ENCODE peak calls at places on chromosomes 7 and 10, in eight cellular contexts. Y, A, P, F, G, X, B and W are unnamed samples.

GRCh38 chr10:49106451-49106850 is 8.9 kb downstream of the VSTM4 start:
- DNase-seq in X (no peak), G (no peak), A (peak), Y (no peak), B (no peak), P (peak), F (no peak), W (no peak)

GRCh38 chr7:45684910-45685618 is 110.9 kb downstream of the ADCY1 start:
- DNase-seq in P (no peak), B (no peak), A (no peak), G (no peak), X (no peak), F (no peak), Y (no peak), W (no peak)

GRCh38 chr7:42233939-42234338 is 3.1 kb downstream of the GLI3 start:
- DNase-seq in B (peak), F (no peak), A (peak), P (peak), G (peak), X (peak), Y (no peak), W (peak)

GRCh38 chr7:82704121-82704520 is 260.5 kb upstream of the CACNA2D1 start:
- DNase-seq in F (no peak), G (no peak), B (no peak), P (no peak), X (no peak), Y (peak), A (no peak), W (no peak)

GRCh38 chr7:130127404-130128395 is 57.4 kb downstream of the KLHDC10 start:
- DNase-seq in Y (no peak), G (no peak), F (no peak), X (peak), A (peak), P (no peak), B (no peak), W (peak)

GRCh38 chr10:81248846-81249245 is 626.1 kb upstream of the NRG3 start:
- DNase-seq in B (no peak), P (no peak), A (no peak), G (no peak), X (no peak), Y (no peak), F (no peak), W (no peak)

GRCh38 chr10:31906039-31906438 is 22.6 kb downstream of the ARHGAP12 start:
- DNase-seq in A (no peak), Y (no peak), F (no peak), G (no peak), X (peak), P (peak), B (no peak), W (no peak)

GRCh38 chr10:101272229-101272868 is 43.1 kb upstream of the LBX1 start:
- DNase-seq in X (peak), F (no peak), P (peak), B (peak), Y (peak), G (peak), A (peak), W (peak)

GRCh38 chr10:122265896-122266295 is 5.2 kb upstream of the BTBD16 start:
- DNase-seq in P (no peak), Y (no peak), B (no peak), G (no peak), X (no peak), F (no peak), A (no peak), W (no peak)

GRCh38 chr10:69004821-69005220 is 16.2 kb downstream of the KIFBP start:
- DNase-seq in A (peak), X (peak), P (peak), G (peak), F (no peak), B (no peak), Y (peak), W (peak)

GRCh38 chr10:60654813-60655464 is 123.3 kb upstream of the CDK1 start:
- DNase-seq in X (peak), A (peak), Y (no peak), P (peak), F (peak), G (no peak), B (peak), W (peak)

GRCh38 chr7:131600578-131600977 is 44.1 kb upstream of the PODXL start:
- DNase-seq in A (peak), Y (no peak), X (peak), G (peak), B (no peak), F (no peak), P (peak), W (peak)

GRCh38 chr10:86162696-86163400 is 203.7 kb downstream of the GRID1 start:
- DNase-seq in A (no peak), P (no peak), X (no peak), B (no peak), Y (no peak), G (no peak), F (no peak), W (no peak)

GRCh38 chr7:146731185-146731584 is 614.6 kb downstream of the CNTNAP2 start:
- DNase-seq in B (no peak), A (no peak), P (no peak), F (no peak), G (no peak), X (no peak), Y (no peak), W (no peak)

GRCh38 chr7:1597791-1598190 is 28.0 kb upstream of the PSMG3 start:
- DNase-seq in G (no peak), F (no peak), B (no peak), A (no peak), P (no peak), Y (peak), X (no peak), W (no peak)

GRCh38 chr10:33703897-33704825 is 369.7 kb upstream of the NRP1 start:
- DNase-seq in P (peak), F (no peak), B (peak), A (peak), Y (no peak), G (peak), X (peak), W (peak)

GRCh38 chr7:15822123-15822495 is 135.6 kb upstream of the MEOX2 start:
- DNase-seq in G (no peak), X (no peak), B (no peak), P (no peak), A (no peak), Y (no peak), F (no peak), W (no peak)

GRCh38 chr10:76029782-76030181 is 598.4 kb downstream of the LRMDA start:
- DNase-seq in Y (no peak), A (no peak), G (no peak), P (no peak), B (no peak), X (no peak), F (no peak), W (no peak)

GRCh38 chr7:106866298-106867281 is 1.5 kb downstream of the PIK3CG start:
- DNase-seq in P (no peak), Y (no peak), X (no peak), G (no peak), F (no peak), B (no peak), A (no peak), W (no peak)

GRCh38 chr7:3164363-3164762 is 120.7 kb upstream of the CARD11 start:
- DNase-seq in B (no peak), F (no peak), A (peak), Y (no peak), G (peak), P (no peak), X (no peak), W (peak)

GRCh38 chr7:55473935-55474334 is 98.4 kb downstream of the VOPP1 start:
- DNase-seq in F (no peak), G (no peak), X (no peak), P (no peak), B (no peak), Y (peak), A (no peak), W (no peak)

GRCh38 chr10:25455980-25456567 is 281.3 kb downstream of the GPR158 start:
- DNase-seq in X (no peak), F (no peak), A (no peak), G (no peak), Y (no peak), B (no peak), P (no peak), W (no peak)

GRCh38 chr10:22564060-22564459 is 150.3 kb downstream of the PIP4K2A start:
- DNase-seq in B (no peak), G (no peak), A (no peak), P (no peak), X (no peak), F (no peak), Y (no peak), W (no peak)

GRCh38 chr7:1902231-1902855 is 232.3 kb downstream of the ELFN1 start:
- DNase-seq in G (no peak), X (no peak), Y (no peak), F (no peak), B (no peak), P (no peak), A (no peak), W (no peak)

GRCh38 chr7:89316584-89316983 is 521.0 kb upstream of the TEX47 start:
- DNase-seq in Y (no peak), P (no peak), X (no peak), G (no peak), B (no peak), F (no peak), A (no peak), W (no peak)

GRCh38 chr7:18590744-18591340 is 95.3 kb downstream of the HDAC9 start:
- DNase-seq in G (peak), Y (peak), A (peak), X (peak), F (no peak), P (peak), B (peak), W (peak)

GRCh38 chr10:132893090-132893489 is 49.3 kb downstream of the CFAP46 start:
- DNase-seq in G (no peak), A (no peak), X (no peak), Y (no peak), F (no peak), P (no peak), B (no peak), W (no peak)

GRCh38 chr10:101291254-101292193 is 62.3 kb upstream of the LBX1 start:
- DNase-seq in Y (peak), F (no peak), A (no peak), X (peak), B (no peak), P (peak), G (peak), W (no peak)

GRCh38 chr10:116212756-116213155 is 60.2 kb downstream of the GFRA1 start:
- DNase-seq in P (no peak), G (no peak), A (no peak), Y (no peak), B (no peak), F (no peak), X (no peak), W (no peak)

GRCh38 chr7:127413962-127414361 is 21.5 kb upstream of the ZNF800 start:
- DNase-seq in X (no peak), F (no peak), G (no peak), A (no peak), Y (no peak), P (no peak), B (no peak), W (no peak)

GRCh38 chr7:103065666-103066065 is 8.9 kb downstream of the FBXL13 start:
- DNase-seq in P (peak), B (peak), X (peak), Y (peak), G (peak), A (peak), F (peak), W (no peak)

GRCh38 chr7:54565432-54565831 is 23.3 kb downstream of the VSTM2A start:
- DNase-seq in X (no peak), A (no peak), F (no peak), P (no peak), Y (no peak), B (no peak), G (no peak), W (no peak)

GRCh38 chr7:27091936-27092752 is 3.7 kb downstream of the HOXA1 start:
- DNase-seq in Y (no peak), A (no peak), B (no peak), P (no peak), X (no peak), F (no peak), G (peak), W (no peak)

GRCh38 chr7:80726731-80727130 is 88.3 kb downstream of the CD36 start:
- DNase-seq in Y (no peak), A (no peak), F (no peak), B (no peak), X (no peak), G (no peak), P (no peak), W (no peak)

GRCh38 chr7:34756691-34757090 is 98.7 kb downstream of the NPSR1 start:
- DNase-seq in Y (no peak), X (no peak), G (no peak), P (no peak), F (no peak), A (no peak), B (no peak), W (no peak)

GRCh38 chr7:105204953-105205352 is 183.8 kb downstream of the SRPK2 start:
- DNase-seq in P (no peak), B (no peak), A (no peak), X (no peak), Y (no peak), G (no peak), F (no peak), W (no peak)
- H3K4me2 ChIP-seq in P (no peak), B (no peak), A (no peak), X (no peak), Y (no peak), G (no peak), F (no peak), W (no peak)

GRCh38 chr10:15420858-15421257 is 49.8 kb upstream of the FAM171A1 start:
- DNase-seq in F (no peak), Y (no peak), B (no peak), P (no peak), G (no peak), X (no peak), A (no peak), W (no peak)

GRCh38 chr10:15427836-15428414 is 56.8 kb upstream of the FAM171A1 start:
- DNase-seq in B (peak), X (peak), Y (peak), A (peak), G (peak), P (peak), F (no peak), W (peak)

GRCh38 chr10:15430969-15431791 is 60.1 kb upstream of the FAM171A1 start:
- DNase-seq in P (no peak), Y (no peak), G (no peak), B (no peak), X (no peak), A (no peak), F (no peak), W (no peak)

GRCh38 chr10:15426558-15426957 is 55.5 kb upstream of the FAM171A1 start:
- DNase-seq in X (no peak), B (no peak), A (no peak), Y (no peak), P (no peak), F (no peak), G (no peak), W (no peak)

GRCh38 chr10:15426115-15426514 is 55.0 kb upstream of the FAM171A1 start:
- DNase-seq in G (no peak), F (no peak), Y (no peak), A (no peak), X (no peak), B (no peak), P (no peak), W (no peak)
- H2AFZ ChIP-seq in G (no peak), F (no peak), Y (no peak), A (no peak), X (no peak), B (no peak), P (no peak), W (no peak)

DNA sequence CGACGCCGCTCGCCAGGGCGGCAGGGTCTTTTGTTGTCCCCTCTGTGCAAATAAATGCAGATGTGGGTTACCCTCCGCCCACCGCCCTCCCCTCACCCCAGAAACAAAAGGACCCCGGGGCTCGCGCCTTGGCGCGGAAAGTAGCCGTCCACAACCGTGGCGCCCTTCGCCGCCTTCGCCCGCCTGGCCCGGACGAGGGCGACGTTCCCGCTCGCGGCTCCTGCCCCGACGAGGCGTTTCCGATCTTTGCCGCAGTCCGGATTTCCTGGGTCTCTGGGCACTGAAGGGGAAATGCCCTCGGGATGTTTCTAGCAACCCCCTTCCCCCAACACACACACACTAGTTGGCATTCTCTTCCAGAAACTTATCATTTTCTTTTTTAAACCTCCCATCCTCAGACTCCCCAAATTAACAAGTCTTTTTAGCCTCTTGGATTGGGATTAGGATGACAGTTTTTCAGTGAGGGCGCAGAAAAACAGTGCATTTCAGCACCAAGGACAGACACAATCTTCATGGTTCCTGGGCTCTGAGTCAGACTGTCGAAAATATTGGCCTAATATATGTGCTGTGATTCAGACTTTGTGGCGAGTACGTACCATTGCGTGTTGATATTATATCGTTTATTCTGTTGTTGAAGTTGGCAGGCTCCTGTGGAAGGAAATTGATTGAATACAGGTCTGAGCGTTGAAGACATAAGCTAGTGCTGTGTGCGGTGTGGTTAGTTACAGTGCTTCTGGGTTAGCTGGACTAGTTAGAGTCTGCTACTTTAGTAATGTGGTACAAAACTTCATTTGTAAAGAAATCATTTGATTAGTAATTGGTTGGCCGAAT is 803 bp downstream of the PHYHIPL start:
- DNase-seq in Y (peak), G (peak), P (peak), F (peak), X (peak), A (peak), B (peak), W (peak)
- H3K4me3 ChIP-seq in Y (peak), G (peak), P (peak), F (no peak), X (no peak), A (peak), B (no peak), W (no peak)

GRCh38 chr7:134302120-134302519 is 14.6 kb downstream of the SLC35B4 start:
- DNase-seq in Y (no peak), F (no peak), A (peak), G (no peak), X (peak), B (no peak), P (peak), W (peak)

GRCh38 chr7:134311807-134312206 is 4.9 kb downstream of the SLC35B4 start:
- DNase-seq in P (no peak), X (no peak), B (no peak), A (no peak), Y (peak), F (no peak), G (no peak), W (no peak)

GRCh38 chr7:134307320-134307719 is 9.4 kb downstream of the SLC35B4 start:
- DNase-seq in P (peak), B (no peak), Y (no peak), A (peak), X (no peak), G (no peak), F (no peak), W (no peak)
- H3K4me2 ChIP-seq in P (peak), B (no peak), Y (no peak), A (no peak), X (no peak), G (no peak), F (no peak), W (no peak)

DNA sequence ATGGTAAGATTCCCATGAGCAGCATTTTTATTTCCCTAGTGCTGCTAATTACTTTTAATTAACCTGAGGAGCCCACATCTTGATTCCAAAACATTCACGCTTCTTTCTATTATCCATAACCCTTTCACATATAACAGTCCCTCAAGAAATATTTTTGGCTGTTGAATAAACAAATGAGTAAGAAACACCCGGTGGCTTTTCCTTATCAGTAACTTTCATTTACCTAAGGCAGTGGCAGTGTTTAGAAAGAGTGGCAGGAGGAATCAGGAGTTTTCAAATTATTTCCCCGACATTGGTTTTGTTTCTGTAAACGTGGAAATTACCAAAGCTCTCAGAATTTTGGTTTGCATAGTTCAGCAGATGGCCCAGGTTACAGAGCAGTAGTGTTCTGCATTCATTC is 1015.6 kb upstream of the LRRTM3 start:
- DNase-seq in F (no peak), A (no peak), X (no peak), Y (no peak), B (no peak), G (no peak), P (no peak), W (no peak)
- H2AFZ ChIP-seq in F (no peak), A (no peak), X (no peak), Y (no peak), B (no peak), G (no peak), P (no peak), W (no peak)

GRCh38 chr7:151115121-151115835 is 29.0 kb downstream of the AGAP3 start:
- DNase-seq in B (peak), X (peak), G (peak), A (peak), F (no peak), Y (peak), P (peak), W (no peak)

GRCh38 chr7:151110941-151111645 is 24.8 kb downstream of the AGAP3 start:
- DNase-seq in B (peak), G (peak), A (peak), X (peak), F (no peak), P (peak), Y (peak), W (no peak)

GRCh38 chr7:151115836-151116418 is 29.7 kb downstream of the AGAP3 start:
- DNase-seq in F (peak), A (no peak), B (peak), G (no peak), X (no peak), Y (peak), P (no peak), W (no peak)

GRCh38 chr7:151114151-151115090 is 28.1 kb downstream of the AGAP3 start:
- DNase-seq in F (no peak), P (peak), Y (peak), A (peak), X (no peak), B (peak), G (peak), W (no peak)

DNA sequence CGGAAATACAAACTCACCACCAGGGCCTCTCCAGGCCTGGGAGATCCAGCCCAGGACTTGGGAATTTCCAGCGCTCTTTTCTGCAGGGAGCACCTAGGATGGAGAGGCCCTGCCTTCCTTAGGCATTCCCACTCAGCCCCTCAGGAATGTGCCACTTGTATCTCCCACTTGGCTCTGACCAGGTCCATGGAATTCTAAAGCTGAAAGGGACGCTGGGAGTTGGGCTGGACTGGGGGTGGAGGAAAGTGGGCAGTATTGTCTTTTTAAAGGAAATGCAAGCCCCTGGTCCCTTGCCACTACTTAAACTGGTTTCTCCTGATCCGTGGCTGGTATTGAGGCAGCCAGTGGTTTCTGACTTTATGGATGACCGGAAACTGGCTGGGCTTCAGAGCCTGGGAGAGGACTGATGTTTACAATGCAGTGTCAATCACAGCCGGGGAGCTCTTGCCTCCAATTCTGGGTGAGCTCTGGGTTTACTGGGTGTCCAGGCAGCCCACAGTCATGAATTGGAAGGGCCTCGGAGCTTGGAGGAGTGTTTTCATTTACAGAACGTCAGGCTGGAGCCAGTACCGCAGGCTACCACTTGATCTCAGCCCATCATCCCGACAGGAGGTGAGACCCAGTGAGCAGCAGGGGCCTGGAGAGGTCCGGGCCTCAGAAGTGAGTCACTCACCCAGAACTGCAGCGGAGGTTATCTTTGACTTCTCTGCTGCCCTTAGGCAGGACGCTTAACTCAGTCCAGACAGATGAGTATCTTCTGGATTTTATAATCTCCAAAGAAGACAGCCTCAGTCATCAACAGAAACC is 27.3 kb downstream of the AGAP3 start:
- DNase-seq in B (peak), A (peak), F (peak), P (peak), Y (peak), G (peak), X (peak), W (peak)
- H3K4me3 ChIP-seq in B (peak), A (no peak), F (peak), P (no peak), Y (no peak), G (no peak), X (no peak), W (peak)